ENCODE peak calls at places on chromosomes 5 and 9, in seven cellular contexts. Z is GM12878, U is thyroid gland, W is esophagus muscularis mucosa, S is tibial nerve, G is body of pancreas, Q is heart left ventricle. H is an unnamed sample.

GRCh38 chr9:80049096-80049495 is 477.3 kb downstream of the TLE4 start:
- DNase-seq in W (no peak), U (no peak), Q (no peak), Z (no peak), S (no peak), G (no peak), H (no peak)

GRCh38 chr9:134684375-134684723 is 42.7 kb downstream of the COL5A1 start:
- DNase-seq in Z (no peak), W (no peak), G (no peak), U (no peak), Q (no peak), S (no peak), H (no peak)

GRCh38 chr9:89116064-89116817 is 62.4 kb downstream of the SHC3 start:
- DNase-seq in Q (no peak), G (no peak), U (no peak), Z (no peak), W (no peak), S (no peak), H (no peak)

GRCh38 chr9:17810728-17811634 is 232.1 kb downstream of the SH3GL2 start:
- DNase-seq in Q (peak; percentile 34), W (no peak), S (peak; percentile 73), Z (no peak), G (peak; percentile 60), U (peak; percentile 52), H (peak; percentile 85)

GRCh38 chr9:129247285-129248153 is 69.5 kb upstream of the IER5L start:
- DNase-seq in W (no peak), S (no peak), G (no peak), Z (no peak), U (no peak), Q (peak; percentile 4), H (no peak)

GRCh38 chr5:176383961-176384360 is 4.4 kb downstream of the NOP16 start:
- DNase-seq in Z (no peak), U (no peak), W (no peak), Q (no peak), G (no peak), S (no peak), H (no peak)

GRCh38 chr5:119435436-119436132 is 16.7 kb upstream of the HSD17B4 start:
- DNase-seq in U (peak; percentile 87), S (peak; percentile 42), Q (peak; percentile 52), G (peak; percentile 61), Z (peak; percentile 44), W (no peak), H (peak; percentile 52)

GRCh38 chr5:94849821-94850736 is 231.6 kb downstream of the SLF1 start:
- DNase-seq in W (no peak), S (no peak), U (no peak), Q (no peak), G (no peak), Z (peak; percentile 16), H (no peak)

GRCh38 chr9:90842984-90843383 is 41.4 kb downstream of the SYK start:
- DNase-seq in W (no peak), Z (no peak), U (no peak), Q (no peak), S (no peak), G (no peak), H (no peak)

GRCh38 chr9:131609116-131609830 is 64.0 kb downstream of the PRRT1B start:
- DNase-seq in Q (peak; percentile 64), S (peak; percentile 61), U (peak; percentile 35), W (no peak), G (no peak), Z (no peak), H (peak; percentile 60)

GRCh38 chr5:60649288-60649917 is 50.6 kb downstream of the DEPDC1B start:
- DNase-seq in W (no peak), Q (no peak), Z (peak; percentile 15), U (no peak), G (no peak), S (no peak), H (no peak)

GRCh38 chr9:33813712-33814641 is 3.0 kb upstream of the UBE2R2 start:
- DNase-seq in W (no peak), U (no peak), Z (no peak), G (no peak), S (no peak), Q (no peak), H (peak; percentile 55)

GRCh38 chr5:150612905-150613670 is 27.4 kb upstream of the SYNPO start:
- DNase-seq in G (peak; percentile 51), W (no peak), Q (peak; percentile 49), Z (no peak), U (peak; percentile 44), S (no peak), H (no peak)

GRCh38 chr5:67998709-67999251 is 216.8 kb upstream of the PIK3R1 start:
- DNase-seq in S (peak; percentile 54), U (peak; percentile 39), W (peak; percentile 93), Z (no peak), Q (peak; percentile 70), G (no peak), H (peak; percentile 59)

GRCh38 chr9:36407122-36407723 is 7.2 kb upstream of the RNF38 start:
- DNase-seq in S (peak; percentile 56), W (no peak), Q (no peak), Z (peak; percentile 25), G (peak; percentile 60), U (peak; percentile 60), H (peak; percentile 72)

GRCh38 chr5:161541-162110 is 29.7 kb upstream of the LRRC14B start:
- DNase-seq in W (no peak), Z (no peak), G (no peak), S (no peak), Q (no peak), U (no peak), H (no peak)

GRCh38 chr9:121133104-121133816 is 58.5 kb downstream of the CNTRL start:
- DNase-seq in G (peak; percentile 19), S (no peak), Z (no peak), U (peak; percentile 6), W (no peak), Q (no peak), H (no peak)

GRCh38 chr5:150465926-150466325 is 16.4 kb upstream of the RPS14 start:
- DNase-seq in G (no peak), S (no peak), Z (no peak), Q (peak; percentile 52), W (no peak), U (no peak), H (no peak)

GRCh38 chr5:54317511-54318260 is 7.3 kb upstream of the ARL15 start:
- DNase-seq in Q (no peak), S (no peak), W (no peak), G (no peak), Z (no peak), U (peak; percentile 60), H (no peak)

GRCh38 chr5:158684469-158684868 is 415.2 kb downstream of the EBF1 start:
- DNase-seq in G (no peak), S (no peak), W (peak; percentile 87), Q (no peak), Z (no peak), U (no peak), H (no peak)

GRCh38 chr5:96049398-96050272 is 88.0 kb upstream of the ELL2 start:
- DNase-seq in U (peak; percentile 82), W (no peak), Z (no peak), S (no peak), Q (no peak), G (no peak), H (no peak)

GRCh38 chr5:141841376-141841775 is 36.8 kb downstream of the PCDH1 start:
- DNase-seq in S (no peak), Z (no peak), G (peak; percentile 78), Q (peak; percentile 59), U (peak; percentile 88), W (no peak), H (no peak)

GRCh38 chr9:35649431-35650340 is 1.0 kb downstream of the SIT1 start:
- DNase-seq in S (no peak), Q (no peak), U (no peak), Z (no peak), W (no peak), G (no peak), H (no peak)

GRCh38 chr5:175206651-175207050 is 237.3 kb downstream of the DRD1 start:
- DNase-seq in U (no peak), S (no peak), Q (no peak), Z (no peak), W (no peak), G (no peak), H (no peak)

GRCh38 chr5:79853676-79854418 is 137.2 kb downstream of the MTX3 start:
- DNase-seq in Z (no peak), G (no peak), U (no peak), W (no peak), S (no peak), Q (no peak), H (no peak)

GRCh38 chr5:138458353-138458752 is 6.9 kb upstream of the EGR1 start:
- DNase-seq in Z (no peak), Q (no peak), G (no peak), S (no peak), U (no peak), W (no peak), H (no peak)

GRCh38 chr9:126516936-126517750 is 96.6 kb upstream of the LMX1B start:
- DNase-seq in W (no peak), S (peak; percentile 49), Z (no peak), U (peak; percentile 17), Q (peak; percentile 73), G (no peak), H (peak; percentile 50)

GRCh38 chr9:124137009-124137943 is 120.5 kb upstream of the NEK6 start:
- DNase-seq in S (no peak), U (no peak), G (no peak), Z (peak; percentile 94), Q (no peak), W (no peak), H (no peak)
- H3K27ac ChIP-seq in S (no peak overlapping the region), U (no peak overlapping the region), G (no peak overlapping the region), Z (peak overlapping the region; percentile 95), Q (no peak overlapping the region), W (no peak overlapping the region), H (no peak overlapping the region)

GRCh38 chr9:106954562-106954961 is 91.6 kb downstream of the ZNF462 start:
- DNase-seq in U (no peak), G (no peak), W (no peak), Q (no peak), Z (no peak), S (no peak), H (no peak)
- TF ChIP-seq POLR2A in U (no peak), G (no peak), W (no peak), Q (no peak), Z (no peak), S (no peak), H (no peak)

DNA sequence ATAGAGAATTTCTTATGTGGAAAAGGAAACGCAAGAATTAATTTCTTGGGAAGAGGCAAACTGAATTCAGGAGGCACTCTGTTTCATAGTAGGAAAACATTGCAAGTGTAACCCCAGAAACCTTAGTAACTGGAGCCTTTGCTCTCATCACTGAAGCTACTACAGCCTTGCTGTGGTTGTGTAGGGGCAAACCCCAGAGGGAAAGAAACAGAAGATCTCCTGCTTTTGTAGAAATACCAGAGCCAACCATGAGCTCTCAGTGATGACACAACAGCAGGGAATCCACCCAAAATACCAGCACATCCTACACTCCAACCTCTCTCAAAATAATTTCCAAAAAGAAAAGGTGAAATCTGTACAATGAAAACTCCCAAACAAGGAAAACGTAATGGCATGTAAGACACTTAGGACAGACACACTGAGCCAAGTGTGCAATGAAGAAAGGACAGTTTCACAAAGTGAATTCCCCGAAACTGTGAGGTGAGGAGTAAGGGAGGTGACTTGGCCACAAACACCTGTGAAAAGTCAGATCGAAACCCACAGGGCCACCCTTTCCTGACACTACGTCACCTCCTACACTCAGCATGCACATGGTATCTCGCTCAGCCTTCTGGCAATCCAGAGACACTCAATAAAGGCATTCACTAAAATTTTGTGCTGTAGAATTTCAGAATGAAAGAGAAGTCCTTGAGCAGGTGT is 8.5 kb upstream of the ACSL6 start:
- DNase-seq in U (no peak), G (no peak), Q (no peak), S (peak; percentile 1), Z (peak; percentile 76), W (peak; percentile 86), H (peak; percentile 7)
- H3K27me3 ChIP-seq in U (no peaks in the 10 kb centered on the region), G (no peaks in the 10 kb centered on the region), Q (peaks cover 10% of the 10 kb centered on the region), S (peaks cover 8% of the 10 kb centered on the region), Z (peaks cover 16% of the 10 kb centered on the region), W (no peaks in the 10 kb centered on the region), H (no peaks in the 10 kb centered on the region)

GRCh38 chr9:136972743-136973142 is 4.6 kb upstream of the PTGDS start:
- DNase-seq in G (no peak), Q (no peak), S (no peak), W (no peak), Z (no peak), U (no peak), H (no peak)
- H3K27ac ChIP-seq in G (no peak overlapping the region), Q (no peak overlapping the region), S (no peak overlapping the region), W (no peak overlapping the region), Z (no peak overlapping the region), U (no peak overlapping the region), H (peak overlapping the region; percentile 70)